ENCODE peak calls at places on chromosomes 7 and 10, in six cellular contexts. G is NCI-H1105; S is NCI-H2081; K is HCT116; C is activated gamma-delta T cell treated with anti-CD3 and anti-CD28 coated beads, Interleukin-2, amount 50 U/mL, for 16 hours; P is NCI-H2029. R is an unnamed sample.

GRCh38 chr7:43922726-43923125 is 3.5 kb upstream of the UBE2D4 start:
- DNase-seq in C (no peak), K (no peak), G (no peak), P (no peak), S (no peak), R (no peak)

GRCh38 chr7:138625849-138626230 is 75.3 kb downstream of the SVOPL start:
- DNase-seq in C (no peak), K (no peak), S (peak), G (no peak), P (peak), R (no peak)

GRCh38 chr7:121406-121805 is 71.0 kb upstream of the FAM20C start:
- DNase-seq in K (no peak), S (no peak), C (no peak), P (no peak), G (no peak), R (no peak)

GRCh38 chr7:134954197-134955082 is 31.9 kb upstream of the AGBL3 start:
- DNase-seq in P (peak), K (peak), S (peak), G (peak), C (no peak), R (no peak)

GRCh38 chr10:48507494-48507893 is 97.4 kb downstream of the ARHGAP22 start:
- DNase-seq in K (no peak), P (no peak), S (no peak), G (no peak), C (no peak), R (no peak)

GRCh38 chr7:108838143-108838542 is 268.5 kb downstream of the DNAJB9 start:
- DNase-seq in S (no peak), K (no peak), P (no peak), C (no peak), G (no peak), R (no peak)

GRCh38 chr10:119029613-119030420 is at the start of gene NANOS1:
- DNase-seq in G (no peak), C (no peak), P (no peak), S (no peak), K (no peak), R (no peak)

GRCh38 chr10:44357141-44357540 is 27.8 kb downstream of the CXCL12 start:
- DNase-seq in K (no peak), G (no peak), P (no peak), C (no peak), S (no peak), R (no peak)

GRCh38 chr10:117967149-117967548 is 79.6 kb downstream of the RAB11FIP2 start:
- DNase-seq in C (no peak), G (peak), P (no peak), S (peak), K (no peak), R (no peak)

GRCh38 chr7:113367187-113367586 is 248.8 kb upstream of the SMIM30 start:
- DNase-seq in K (no peak), S (no peak), G (no peak), C (no peak), P (no peak), R (no peak)

GRCh38 chr7:1531263-1531978 is 919 bp downstream of the MAFK start:
- DNase-seq in G (no peak), C (no peak), S (peak), P (peak), K (no peak), R (no peak)

R was measured in LNCaP clone FGC.